ENCODE peak calls at places on chromosomes 2 and 18, in ten cellular contexts. S, A, B, Y, L, H, Q, N, K and R are unnamed samples.

GRCh38 chr2:151269798-151270568 is 8.3 kb upstream of the RBM43 start:
- DNase-seq in S (no peak), A (no peak), B (no peak), Y (no peak), L (no peak), H (no peak), Q (no peak), N (no peak), K (no peak), R (no peak)

GRCh38 chr2:37920570-37920969 is 4.5 kb upstream of the RMDN2 start:
- DNase-seq in S (no peak), A (no peak), B (no peak), Y (no peak), L (no peak), H (no peak), Q (no peak), N (no peak), K (peak; percentile 8), R (no peak)

GRCh38 chr2:195613922-195614321 is 43.1 kb upstream of the SLC39A10 start:
- DNase-seq in S (no peak), A (no peak), B (no peak), Y (no peak), L (peak; percentile 86), H (no peak), Q (peak; percentile 76), N (no peak), K (no peak), R (no peak)

GRCh38 chr2:187435756-187436155 is 12.3 kb downstream of the CALCRL start:
- DNase-seq in S (no peak), A (no peak), B (no peak), Y (no peak), L (no peak), H (no peak), Q (no peak), N (no peak), K (no peak), R (no peak)

GRCh38 chr2:216283038-216283900 is 89.0 kb downstream of the MARCHF4 start:
- DNase-seq in S (peak; percentile 22), A (no peak), B (no peak), Y (no peak), L (peak; percentile 9), H (peak; percentile 70), Q (no peak), N (peak; percentile 6), K (peak; percentile 77), R (no peak)

GRCh38 chr2:3625186-3625585 is 30.3 kb downstream of the COLEC11 start:
- DNase-seq in S (no peak), A (peak; percentile 2), B (no peak), Y (peak; percentile 35), L (no peak), H (no peak), Q (no peak), N (no peak), K (no peak), R (peak; percentile 46)

GRCh38 chr2:42856891-42857632 is 64.7 kb upstream of the HAAO start:
- DNase-seq in S (no peak), A (no peak), B (no peak), Y (peak; percentile 56), L (no peak), H (no peak), Q (no peak), N (no peak), K (no peak), R (no peak)

GRCh38 chr18:54173250-54173649 is 51.2 kb downstream of the MBD2 start:
- DNase-seq in S (no peak), A (no peak), B (no peak), Y (no peak), L (no peak), H (no peak), Q (no peak), N (no peak), K (no peak), R (no peak)

GRCh38 chr2:226793615-226794014 is 6.0 kb downstream of the IRS1 start:
- DNase-seq in S (no peak), A (no peak), B (no peak), Y (no peak), L (peak; percentile 60), H (no peak), Q (no peak), N (no peak), K (no peak), R (no peak)

GRCh38 chr2:207869784-207870778 is 100.4 kb upstream of the FZD5 start:
- DNase-seq in S (no peak), A (no peak), B (no peak), Y (no peak), L (peak; percentile 86), H (no peak), Q (peak; percentile 68), N (peak; percentile 25), K (no peak), R (no peak)

GRCh38 chr2:18993756-18994155 is 364.7 kb downstream of the OSR1 start:
- DNase-seq in S (no peak), A (no peak), B (no peak), Y (no peak), L (peak; percentile 43), H (no peak), Q (no peak), N (no peak), K (no peak), R (no peak)

GRCh38 chr2:188601927-188602326 is 310.3 kb downstream of the GULP1 start:
- DNase-seq in S (no peak), A (no peak), B (no peak), Y (no peak), L (peak; percentile 65), H (no peak), Q (no peak), N (no peak), K (no peak), R (no peak)

GRCh38 chr2:167933097-167933814 is 314.1 kb downstream of the STK39 start:
- DNase-seq in S (no peak), A (no peak), B (no peak), Y (no peak), L (no peak), H (no peak), Q (no peak), N (no peak), K (no peak), R (no peak)

GRCh38 chr2:219331560-219332213 is 857 bp downstream of the RESP18 start:
- DNase-seq in S (peak; percentile 72), A (peak; percentile 27), B (peak; percentile 21), Y (peak; percentile 53), L (peak; percentile 13), H (no peak), Q (no peak), N (peak; percentile 36), K (peak; percentile 82), R (no peak)

GRCh38 chr2:150280255-150280654 is 207.2 kb downstream of the RND3 start:
- DNase-seq in S (no peak), A (no peak), B (no peak), Y (no peak), L (peak; percentile 98), H (no peak), Q (peak; percentile 72), N (no peak), K (no peak), R (no peak)

GRCh38 chr2:101327863-101328394 is 19.4 kb upstream of the RNF149 start:
- DNase-seq in S (no peak), A (no peak), B (no peak), Y (no peak), L (no peak), H (no peak), Q (no peak), N (peak; percentile 83), K (no peak), R (no peak)

GRCh38 chr2:72220170-72220569 is 72.5 kb upstream of the CYP26B1 start:
- DNase-seq in S (peak; percentile 12), A (no peak), B (no peak), Y (no peak), L (peak; percentile 20), H (peak; percentile 65), Q (no peak), N (no peak), K (peak; percentile 42), R (no peak)
- TF ChIP-seq CTCF in S (peak; percentile 50), A (no peak), B (peak; percentile 19), Y (no peak), L (peak; percentile 30), H (peak; percentile 67), Q (peak; percentile 19), N (no peak), K (peak; percentile 22), R (no peak)

DNA sequence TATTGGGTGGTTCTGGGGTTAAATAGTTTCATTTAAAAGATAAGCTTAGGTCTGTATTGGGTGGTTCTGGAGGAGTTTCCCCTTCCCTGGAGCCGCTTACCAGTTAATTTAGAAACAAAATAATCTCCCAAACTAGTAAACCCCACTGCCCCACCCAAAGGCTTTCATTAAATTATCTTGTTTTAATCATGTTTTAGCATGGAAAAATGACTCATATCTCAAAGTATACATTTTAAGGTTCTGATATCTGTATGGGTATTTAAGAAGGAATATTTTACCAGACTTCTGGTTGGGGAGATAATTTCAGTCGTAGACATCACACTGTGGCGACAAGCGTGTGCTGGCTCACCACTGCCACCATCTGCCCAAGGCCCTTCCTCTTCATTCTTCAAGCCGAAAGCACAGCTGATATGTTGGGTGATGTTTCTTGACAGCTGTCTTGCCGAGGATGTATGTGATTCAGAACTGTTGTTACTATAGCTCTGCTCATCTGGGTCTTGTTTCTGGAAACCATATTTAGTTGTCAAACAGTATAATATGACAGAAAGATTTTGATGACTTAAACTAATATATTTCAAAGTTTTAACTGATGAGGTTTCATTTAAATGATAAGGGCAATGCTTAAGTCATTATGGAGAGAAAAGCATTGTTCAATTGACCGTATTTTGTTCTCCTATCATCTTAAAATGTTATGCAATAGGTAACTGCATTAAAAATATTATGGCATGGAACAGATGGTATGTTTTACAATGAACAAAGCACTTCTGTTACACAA is 5.1 kb downstream of the FIGLA start:
- DNase-seq in S (peak; percentile 31), A (peak; percentile 39), B (no peak), Y (no peak), L (peak; percentile 37), H (peak; percentile 57), Q (no peak), N (peak; percentile 35), K (peak; percentile 52), R (no peak)
- TF ChIP-seq CTCF in S (peak; percentile 58), A (no peak), B (peak; percentile 55), Y (no peak), L (peak; percentile 52), H (no peak), Q (peak; percentile 48), N (peak; percentile 47), K (peak; percentile 63), R (no peak)

DNA sequence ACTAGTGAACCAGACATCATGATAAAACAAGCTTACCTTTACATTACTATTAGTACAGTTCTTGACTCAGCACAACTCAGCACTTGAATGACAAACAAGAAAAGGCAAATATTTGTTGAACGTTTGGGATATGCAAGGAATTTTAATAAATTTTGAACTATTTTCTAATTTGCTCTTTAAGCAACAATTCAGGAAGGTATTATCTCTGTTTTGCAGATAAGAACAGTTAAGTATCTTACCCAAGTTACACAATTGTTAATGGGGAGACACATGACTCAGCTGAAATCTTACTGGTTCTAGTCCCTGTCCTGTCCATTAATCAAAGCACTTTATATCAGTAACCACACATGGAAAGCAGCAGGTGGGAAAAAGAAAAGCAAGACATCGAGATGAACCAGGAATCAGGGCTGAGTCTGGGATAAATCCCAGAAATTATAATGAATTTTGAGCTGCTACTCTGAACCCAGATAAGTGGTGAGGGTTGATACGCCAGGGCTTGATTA is 493.9 kb upstream of the PIK3C3 start:
- DNase-seq in S (no peak), A (no peak), B (no peak), Y (no peak), L (no peak), H (no peak), Q (no peak), N (no peak), K (no peak), R (no peak)
- TF ChIP-seq CTCF in S (no peak), A (no peak), B (no peak), Y (no peak), L (no peak), H (no peak), Q (no peak), N (no peak), K (no peak), R (no peak)

GRCh38 chr2:46377287-46377605 is 80.0 kb downstream of the EPAS1 start:
- DNase-seq in S (no peak), A (no peak), B (no peak), Y (no peak), L (no peak), H (no peak), Q (no peak), N (no peak), K (peak; percentile 20), R (no peak)
- TF ChIP-seq CTCF in S (no peak), A (no peak), B (no peak), Y (peak; percentile 31), L (no peak), H (no peak), Q (no peak), N (no peak), K (no peak), R (no peak)